ENCODE peak calls at places on chromosomes 5 and 9, in four cellular contexts. V is HepG2, C is H1, A is GM12878. Q is an unnamed sample.
A peak's percentile ranks its signal among the peaks of the same experiment; 100 is the strongest.

GRCh38 chr9:88991066-88992030 is at the start of gene S1PR3:
- DNase-seq in V (no peak), C (no peak), A (no peak), Q (peak; percentile 50)

GRCh38 chr5:30502277-30502676 is 691.2 kb upstream of the CDH6 start:
- DNase-seq in V (no peak), C (no peak), A (no peak), Q (no peak)

GRCh38 chr9:107681988-107682387 is 192.4 kb upstream of the KLF4 start:
- DNase-seq in V (no peak), C (no peak), A (no peak), Q (no peak)

GRCh38 chr5:66958984-66959641 is 237.5 kb downstream of the CD180 start:
- DNase-seq in V (no peak), C (no peak), A (no peak), Q (no peak)

GRCh38 chr9:96617439-96618185 is 2.0 kb downstream of the CDC14B start:
- DNase-seq in V (no peak), C (no peak), A (no peak), Q (no peak)

GRCh38 chr9:83622814-83623633 is at the start of gene IDNK:
- DNase-seq in V (peak; percentile 67), C (no peak), A (no peak), Q (peak; percentile 27)

GRCh38 chr5:56746553-56746952 is 68.8 kb upstream of the MAP3K1 start:
- DNase-seq in V (no peak), C (no peak), A (no peak), Q (no peak)

GRCh38 chr5:141513627-141514329 is 24.9 kb downstream of the PCDHGC5 start:
- DNase-seq in V (no peak), C (no peak), A (peak; percentile 75), Q (no peak)

GRCh38 chr5:108295588-108296368 is 86.1 kb downstream of the FBXL17 start:
- DNase-seq in V (no peak), C (no peak), A (no peak), Q (no peak)

GRCh38 chr5:8686707-8687106 is 817.8 kb downstream of the MTRR start:
- DNase-seq in V (no peak), C (no peak), A (no peak), Q (no peak)

GRCh38 chr9:125325821-125326220 is 64.2 kb downstream of the GAPVD1 start:
- DNase-seq in V (no peak), C (no peak), A (no peak), Q (no peak)

GRCh38 chr5:61052870-61053269 is 107.9 kb downstream of the NDUFAF2 start:
- DNase-seq in V (peak; percentile 54), C (no peak), A (no peak), Q (no peak)

GRCh38 chr5:179407191-179408175 is 62.2 kb upstream of the ADAMTS2 start:
- DNase-seq in V (no peak), C (no peak), A (no peak), Q (no peak)
- TF ChIP-seq SUZ12 in V (no peak), C (no peak), A (no peak), Q (no peak)

GRCh38 chr5:50299896-50300295 is 141.2 kb downstream of the EMB start:
- DNase-seq in V (no peak), C (no peak), A (no peak), Q (no peak)
- H3K9me3 ChIP-seq in V (peaks cover 49% of the 10 kb centered on the region), C (peaks cover 33% of the 10 kb centered on the region), A (no peaks in the 10 kb centered on the region), Q (no peaks in the 10 kb centered on the region)

GRCh38 chr5:176877793-176878331 is 21.3 kb downstream of the HK3 start:
- DNase-seq in V (no peak), C (no peak), A (no peak), Q (no peak)
- TF ChIP-seq SUZ12 in V (no peak), C (no peak), A (no peak), Q (no peak)

DNA sequence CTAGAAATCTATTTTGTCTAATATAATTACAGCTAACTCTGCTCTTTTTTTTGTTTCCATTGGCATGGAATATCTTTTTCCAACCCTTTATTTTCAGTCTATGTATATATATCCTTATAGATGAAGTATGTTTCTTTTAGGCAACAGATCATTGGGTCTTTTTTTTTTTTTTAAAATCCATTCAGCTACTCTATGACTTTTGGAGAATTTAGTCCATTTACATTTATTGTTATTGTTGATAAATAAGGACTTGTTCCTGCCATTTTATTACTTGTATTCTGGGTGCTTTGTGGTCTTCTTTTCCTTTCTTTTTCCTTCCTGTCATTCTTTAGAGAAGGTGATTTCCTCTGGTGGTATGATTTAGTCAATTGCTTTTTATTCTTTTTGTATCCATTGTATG is 296.8 kb downstream of the SMARCA2 start:
- DNase-seq in V (no peak), C (no peak), A (no peak), Q (no peak)
- H3K9me3 ChIP-seq in V (peaks cover 45% of the 10 kb centered on the region), C (peaks cover 22% of the 10 kb centered on the region), A (no peaks in the 10 kb centered on the region), Q (peaks cover 59% of the 10 kb centered on the region)

GRCh38 chr9:5764130-5764868 is 68.6 kb downstream of the ERMP1 start:
- DNase-seq in V (no peak), C (no peak), A (peak; percentile 48), Q (no peak)
- TF ChIP-seq SUZ12 in V (no peak), C (no peak), A (no peak), Q (no peak)

GRCh38 chr5:2261002-2261703 is 378.4 kb upstream of the IRX4 start:
- DNase-seq in V (no peak), C (no peak), A (no peak), Q (no peak)
- H3K9me3 ChIP-seq in V (no peaks in the 10 kb centered on the region), C (no peaks in the 10 kb centered on the region), A (no peaks in the 10 kb centered on the region), Q (no peaks in the 10 kb centered on the region)

Q was measured in NT2/D1.